ENCODE peak calls at places on chromosomes 5 and 9, in eight cellular contexts. R is DMS153; N is BE2C; I is astrocyte of the spinal cord; V is DMS79; M is H54; X is activated CD4-positive, alpha-beta T cell treated with anti-CD3 and anti-CD28 coated beads for 4 hours; P is H7. F is an unnamed sample.

GRCh38 chr9:114343471-114344187 is 14.0 kb downstream of the ORM2 start:
- DNase-seq in X (no peak), I (no peak), M (no peak), N (peak; percentile 29), R (no peak), P (no peak), V (no peak), F (no peak)

GRCh38 chr9:112575107-112575506 is 88.5 kb downstream of the KIAA1958 start:
- DNase-seq in I (no peak), P (no peak), R (no peak), M (no peak), V (no peak), N (no peak), X (no peak), F (no peak)

GRCh38 chr5:54832846-54833245 is 152.5 kb downstream of the ESM1 start:
- DNase-seq in P (no peak), R (no peak), X (no peak), I (no peak), V (no peak), M (no peak), N (no peak), F (no peak)

GRCh38 chr5:99105216-99105615 is 176.4 kb upstream of the CHD1 start:
- DNase-seq in V (no peak), I (peak; percentile 43), M (no peak), N (no peak), P (no peak), R (no peak), X (no peak), F (no peak)

GRCh38 chr9:100756217-100756616 is 178.3 kb downstream of the CAVIN4 start:
- DNase-seq in I (no peak), N (peak; percentile 28), V (no peak), R (peak; percentile 84), P (no peak), X (no peak), M (no peak), F (no peak)

GRCh38 chr5:153276151-153276550 is 214.3 kb upstream of the GRIA1 start:
- DNase-seq in P (peak; percentile 43), I (peak; percentile 13), V (no peak), M (peak; percentile 0), X (no peak), N (no peak), R (no peak), F (peak; percentile 87)

GRCh38 chr9:1018121-1018520 is 32.0 kb upstream of the DMRT2 start:
- DNase-seq in P (peak; percentile 66), N (no peak), V (no peak), X (no peak), I (no peak), R (no peak), M (no peak), F (peak; percentile 81)

GRCh38 chr5:40781843-40782409 is 16.2 kb downstream of the PRKAA1 start:
- DNase-seq in X (no peak), N (no peak), P (no peak), R (no peak), I (peak; percentile 43), V (no peak), M (no peak), F (no peak)

GRCh38 chr5:14449052-14449661 is 132.4 kb upstream of the OTULINL start:
- DNase-seq in P (no peak), V (no peak), X (no peak), N (peak; percentile 68), R (no peak), M (peak; percentile 59), I (peak; percentile 96), F (no peak)

GRCh38 chr5:135444360-135444759 is 2.8 kb downstream of the DCANP1 start:
- DNase-seq in X (no peak), R (no peak), I (no peak), P (no peak), M (no peak), N (no peak), V (no peak), F (peak; percentile 40)

GRCh38 chr5:10352404-10353240 is 873 bp upstream of the MARCHF6 start:
- DNase-seq in P (no peak), V (peak; percentile 60), N (no peak), I (peak; percentile 71), M (no peak), X (peak; percentile 21), R (no peak), F (no peak)

GRCh38 chr5:151130922-151131891 is 26.4 kb downstream of the ANXA6 start:
- DNase-seq in X (no peak), N (no peak), P (no peak), V (no peak), R (no peak), I (no peak), M (no peak), F (no peak)

F was measured in endodermal cell.